ENCODE peak calls at places on chromosome 6, in four cellular contexts. J is neural crest cell, H is GM23338, A is bronchial epithelial cell. D is an unnamed sample.

GRCh38 chr6:36120979-36121706 is 9.2 kb upstream of the MAPK13 start:
- DNase-seq in J (no peak), H (peak), A (peak), D (peak)

GRCh38 chr6:152552616-152553209 is 84.4 kb downstream of the SYNE1 start:
- DNase-seq in J (peak), H (peak), A (peak), D (peak)

GRCh38 chr6:33192105-33192646 is at the start of gene COL11A2:
- DNase-seq in J (peak), H (peak), A (no peak), D (no peak)

GRCh38 chr6:38174315-38174714 is 354.8 kb downstream of the ZFAND3 start:
- DNase-seq in J (no peak), H (no peak), A (no peak), D (peak)

GRCh38 chr6:145318952-145319351 is 416.4 kb downstream of the EPM2A start:
- DNase-seq in J (no peak), H (peak), A (peak), D (no peak)

GRCh38 chr6:45437441-45437820 is 59.7 kb upstream of the SUPT3H start:
- DNase-seq in J (no peak), H (no peak), A (no peak), D (no peak)

GRCh38 chr6:34817337-34817910 is 25.5 kb downstream of the BLTP3A start:
- DNase-seq in J (no peak), H (no peak), A (no peak), D (no peak)

GRCh38 chr6:170156448-170157375 is 134.2 kb downstream of the DLL1 start:
- DNase-seq in J (no peak), H (no peak), A (no peak), D (no peak)

GRCh38 chr6:139680819-139681218 is 306.4 kb upstream of the CITED2 start:
- DNase-seq in J (no peak), H (peak), A (no peak), D (no peak)

GRCh38 chr6:13760948-13761347 is 49.3 kb upstream of the RANBP9 start:
- DNase-seq in J (no peak), H (no peak), A (peak), D (no peak)

GRCh38 chr6:105503641-105504040 is 100.8 kb upstream of the PREP start:
- DNase-seq in J (no peak), H (no peak), A (no peak), D (no peak)

GRCh38 chr6:42404494-42404893 is 47.2 kb downstream of the TRERF1 start:
- DNase-seq in J (no peak), H (peak), A (peak), D (peak)

GRCh38 chr6:69179681-69180080 is 544.6 kb downstream of the ADGRB3 start:
- DNase-seq in J (no peak), H (peak), A (peak), D (no peak)

GRCh38 chr6:44024597-44025219 is 102.5 kb downstream of the MRPL14 start:
- DNase-seq in J (no peak), H (no peak), A (no peak), D (no peak)

GRCh38 chr6:1004885-1005635 is 306.8 kb upstream of the FOXQ1 start:
- DNase-seq in J (no peak), H (no peak), A (no peak), D (peak)

GRCh38 chr6:169223006-169223405 is 30.6 kb downstream of the THBS2 start:
- DNase-seq in J (no peak), H (no peak), A (no peak), D (no peak)

GRCh38 chr6:112877134-112878100 is 530.3 kb downstream of the RFPL4B start:
- DNase-seq in J (no peak), H (peak), A (peak), D (peak)

GRCh38 chr6:158854214-158855101 is 35.3 kb upstream of the EZR start:
- DNase-seq in J (no peak), H (peak), A (peak), D (peak)

GRCh38 chr6:117907600-117908245 is 659 bp downstream of the SLC35F1 start:
- DNase-seq in J (peak), H (peak), A (no peak), D (no peak)

GRCh38 chr6:148037496-148037895 is 305.1 kb upstream of the SASH1 start:
- DNase-seq in J (no peak), H (no peak), A (peak), D (peak)

GRCh38 chr6:31952140-31952805 is 6.4 kb downstream of the CFB start:
- DNase-seq in J (peak), H (peak), A (peak), D (peak)

GRCh38 chr6:692356-692851 is 535 bp downstream of the EXOC2 start:
- DNase-seq in J (peak), H (peak), A (peak), D (peak)

GRCh38 chr6:155638200-155638599 is 182.6 kb upstream of the NOX3 start:
- DNase-seq in J (no peak), H (no peak), A (no peak), D (peak)

GRCh38 chr6:149234051-149234962 is 83.2 kb upstream of the TAB2 start:
- DNase-seq in J (no peak), H (no peak), A (peak), D (peak)

GRCh38 chr6:52365871-52366540 is 4.1 kb downstream of the PAQR8 start:
- DNase-seq in J (no peak), H (no peak), A (no peak), D (no peak)

GRCh38 chr6:34938268-34938667 is 49.2 kb downstream of the ANKS1A start:
- DNase-seq in J (no peak), H (no peak), A (no peak), D (no peak)

GRCh38 chr6:150830409-150831165 is 34.9 kb upstream of the MTHFD1L start:
- DNase-seq in J (no peak), H (no peak), A (no peak), D (peak)

GRCh38 chr6:35300848-35301247 is 3.2 kb downstream of the DEF6 start:
- DNase-seq in J (no peak), H (no peak), A (no peak), D (no peak)

GRCh38 chr6:168440520-168441433 is at the start of gene SMOC2:
- DNase-seq in J (no peak), H (peak), A (no peak), D (no peak)

GRCh38 chr6:166672624-166673165 is 45.6 kb upstream of the RPS6KA2 start:
- DNase-seq in J (no peak), H (no peak), A (no peak), D (no peak)

GRCh38 chr6:119119989-119120388 is 41.5 kb upstream of the FAM184A start:
- DNase-seq in J (no peak), H (no peak), A (peak), D (peak)

GRCh38 chr6:155274106-155274505 is 10.3 kb downstream of the CLDN20 start:
- DNase-seq in J (no peak), H (no peak), A (no peak), D (no peak)

GRCh38 chr6:158559895-158560786 is at the start of gene TMEM181:
- DNase-seq in J (peak), H (peak), A (peak), D (peak)

GRCh38 chr6:53080813-53081212 is 15.6 kb downstream of the FBXO9 start:
- DNase-seq in J (no peak), H (no peak), A (no peak), D (no peak)

GRCh38 chr6:158707120-158707519 is 57.3 kb downstream of the SYTL3 start:
- DNase-seq in J (no peak), H (no peak), A (peak), D (peak)